ENCODE peak calls at places on chromosomes 12 and 14, in four cellular contexts. One of them, this sample, is unnamed.

GRCh38 chr12:69074559-69075349 is 141.8 kb upstream of the CPM start:
- DNase-seq in Panc1: no peak
- DNase-seq in cardiac fibroblast: no peak
- DNase-seq in B cell: no peak
- DNase-seq in this sample: no peak

GRCh38 chr14:24741871-24742270 is 107.9 kb upstream of the GZMB start:
- DNase-seq in Panc1: no peak
- DNase-seq in cardiac fibroblast: peak; percentile 47
- DNase-seq in B cell: no peak
- DNase-seq in this sample: peak; percentile 55

GRCh38 chr12:753401-754237 is 1.2 kb downstream of the WNK1 start:
- DNase-seq in Panc1: no peak
- DNase-seq in cardiac fibroblast: peak; percentile 25
- DNase-seq in B cell: peak; percentile 49
- DNase-seq in this sample: no peak

GRCh38 chr14:32507029-32507984 is 178.2 kb downstream of the AKAP6 start:
- DNase-seq in Panc1: no peak
- DNase-seq in cardiac fibroblast: peak; percentile 88
- DNase-seq in B cell: no peak
- DNase-seq in this sample: peak; percentile 76

GRCh38 chr12:45989277-45989856 is 1.0 kb downstream of the SCAF11 start:
- DNase-seq in Panc1: no peak
- DNase-seq in cardiac fibroblast: peak; percentile 52
- DNase-seq in B cell: peak; percentile 67
- DNase-seq in this sample: peak; percentile 39

GRCh38 chr12:124217508-124217981 is 77.3 kb upstream of the RFLNA start:
- DNase-seq in Panc1: no peak
- DNase-seq in cardiac fibroblast: no peak
- DNase-seq in B cell: no peak
- DNase-seq in this sample: no peak

GRCh38 chr14:89378119-89378518 is 38.9 kb downstream of the FOXN3 start:
- DNase-seq in Panc1: no peak
- DNase-seq in cardiac fibroblast: peak; percentile 86
- DNase-seq in B cell: no peak
- DNase-seq in this sample: no peak

GRCh38 chr14:35158951-35159653 is 36.8 kb downstream of the PRORP start:
- DNase-seq in Panc1: no peak
- DNase-seq in cardiac fibroblast: no peak
- DNase-seq in B cell: no peak
- DNase-seq in this sample: no peak

GRCh38 chr12:54371328-54372112 is 7.2 kb upstream of the GPR84 start:
- DNase-seq in Panc1: no peak
- DNase-seq in cardiac fibroblast: no peak
- DNase-seq in B cell: no peak
- DNase-seq in this sample: no peak

GRCh38 chr12:78898416-78898815 is 33.8 kb downstream of the SYT1 start:
- DNase-seq in Panc1: no peak
- DNase-seq in cardiac fibroblast: peak; percentile 53
- DNase-seq in B cell: no peak
- DNase-seq in this sample: no peak

GRCh38 chr12:121278450-121279375 is 17.8 kb downstream of the CAMKK2 start:
- DNase-seq in Panc1: no peak
- DNase-seq in cardiac fibroblast: peak; percentile 35
- DNase-seq in B cell: no peak
- DNase-seq in this sample: no peak

GRCh38 chr12:30862486-30862885 is 64.1 kb upstream of the TSPAN11 start:
- DNase-seq in Panc1: no peak
- DNase-seq in cardiac fibroblast: peak; percentile 81
- DNase-seq in B cell: no peak
- DNase-seq in this sample: no peak

GRCh38 chr12:110935588-110935987 is 15.2 kb upstream of the MYL2 start:
- DNase-seq in Panc1: no peak
- DNase-seq in cardiac fibroblast: no peak
- DNase-seq in B cell: no peak
- DNase-seq in this sample: no peak
- TF ChIP-seq CTCF in Panc1: no peak
- TF ChIP-seq CTCF in cardiac fibroblast: no peak
- TF ChIP-seq CTCF in B cell: no peak
- TF ChIP-seq CTCF in this sample: no peak

GRCh38 chr12:49580572-49581535 is 12.9 kb upstream of the MCRS1 start:
- DNase-seq in Panc1: peak; percentile 27
- DNase-seq in cardiac fibroblast: peak; percentile 79
- DNase-seq in B cell: peak; percentile 64
- DNase-seq in this sample: peak; percentile 80
- TF ChIP-seq CTCF in Panc1: peak; percentile 92
- TF ChIP-seq CTCF in cardiac fibroblast: peak; percentile 94
- TF ChIP-seq CTCF in B cell: peak; percentile 70
- TF ChIP-seq CTCF in this sample: peak; percentile 85

DNA sequence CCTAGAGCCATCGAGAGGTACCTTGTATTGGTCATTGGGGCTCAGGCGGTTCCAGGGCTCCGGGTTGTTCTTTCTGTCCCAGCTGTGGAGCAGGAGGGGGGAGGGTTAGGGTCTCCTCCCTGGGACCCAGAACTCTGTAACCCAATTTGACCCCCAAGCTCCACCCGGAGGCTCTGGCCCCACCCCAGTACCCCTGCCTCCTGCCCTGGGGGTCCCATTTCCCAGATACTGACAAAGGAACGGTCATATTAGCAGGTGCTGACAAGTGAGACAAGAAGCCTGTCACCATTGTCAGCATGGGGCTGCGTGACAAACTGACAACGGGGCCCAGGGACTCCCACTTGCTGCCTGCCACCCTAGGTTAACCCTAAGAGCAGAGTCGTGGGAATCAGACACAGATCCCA is 6.2 kb downstream of the SHMT2 start:
- DNase-seq in Panc1: no peak
- DNase-seq in cardiac fibroblast: no peak
- DNase-seq in B cell: no peak
- DNase-seq in this sample: no peak
- TF ChIP-seq CTCF in Panc1: no peak
- TF ChIP-seq CTCF in cardiac fibroblast: no peak
- TF ChIP-seq CTCF in B cell: no peak
- TF ChIP-seq CTCF in this sample: no peak

DNA sequence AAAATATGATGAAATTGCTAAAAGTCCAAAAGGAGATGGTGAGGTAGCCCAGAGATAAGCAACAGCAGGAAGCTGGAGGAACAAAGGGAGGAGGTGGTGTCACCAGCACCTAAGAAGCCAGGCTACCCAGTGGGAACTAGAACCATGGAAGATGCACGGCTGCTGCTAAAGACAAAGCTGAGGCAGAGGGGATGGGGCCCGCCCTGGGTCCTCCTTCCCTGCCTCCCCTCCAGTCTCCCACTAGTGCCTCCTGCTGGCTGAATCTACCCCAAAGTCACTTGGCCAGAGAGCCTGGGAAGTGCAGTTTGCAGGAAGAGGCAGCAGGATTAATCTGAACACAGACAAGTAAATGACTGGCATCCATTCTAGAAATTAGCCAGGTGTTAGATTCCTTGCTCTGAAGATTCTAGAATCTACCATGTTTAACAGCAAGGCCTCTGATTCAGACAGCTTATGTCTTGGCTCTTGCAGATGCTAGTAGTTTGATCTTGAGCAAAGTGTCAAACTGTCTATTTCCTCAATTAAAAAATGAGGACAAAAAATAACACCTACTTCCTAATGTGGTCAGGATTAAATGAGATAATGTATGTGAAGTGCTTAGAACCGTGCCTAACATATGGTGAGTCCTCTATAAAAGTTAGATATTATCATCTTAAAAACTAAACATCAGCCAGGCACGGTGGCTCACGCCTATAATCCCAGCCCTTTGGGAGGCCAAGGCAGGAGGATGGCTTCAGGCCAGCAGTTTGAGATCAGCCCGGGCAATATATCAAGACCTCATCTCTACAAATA is 5.9 kb upstream of the LRP10 start:
- DNase-seq in Panc1: no peak
- DNase-seq in cardiac fibroblast: no peak
- DNase-seq in B cell: no peak
- DNase-seq in this sample: no peak
- TF ChIP-seq CTCF in Panc1: peak; percentile 12
- TF ChIP-seq CTCF in cardiac fibroblast: peak; percentile 41
- TF ChIP-seq CTCF in B cell: no peak
- TF ChIP-seq CTCF in this sample: peak; percentile 62

DNA sequence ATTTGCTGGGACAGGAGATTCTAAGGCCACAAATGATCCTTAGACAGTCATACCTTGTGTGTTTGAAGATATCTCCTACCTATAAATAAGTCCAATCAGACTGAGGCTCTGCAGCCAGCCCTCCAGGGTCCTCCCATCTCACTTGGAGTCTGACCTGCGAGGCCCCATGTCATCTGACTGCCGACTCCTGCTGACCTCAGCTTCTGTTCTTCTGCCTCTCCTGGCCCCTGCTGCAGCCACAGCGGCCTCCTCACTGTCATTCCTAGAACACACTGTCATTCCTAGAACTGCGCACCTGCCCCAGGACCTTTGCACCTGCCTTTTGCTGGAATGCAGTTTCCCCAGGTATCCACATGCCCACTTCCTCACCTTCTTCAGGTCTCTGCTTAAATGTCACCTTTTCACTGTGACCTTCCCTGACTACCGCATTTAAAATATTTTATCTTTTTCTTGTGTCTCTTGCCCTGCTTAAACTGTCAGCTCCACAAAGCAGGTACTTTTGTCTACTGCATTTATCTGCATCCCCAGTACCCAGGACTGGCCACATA is 56.5 kb upstream of the RIN3 start:
- DNase-seq in Panc1: no peak
- DNase-seq in cardiac fibroblast: no peak
- DNase-seq in B cell: no peak
- DNase-seq in this sample: no peak
- TF ChIP-seq CTCF in Panc1: peak; percentile 47
- TF ChIP-seq CTCF in cardiac fibroblast: no peak
- TF ChIP-seq CTCF in B cell: no peak
- TF ChIP-seq CTCF in this sample: peak; percentile 29

GRCh38 chr14:61455351-61455750 is 134.0 kb downstream of the PRKCH start:
- DNase-seq in Panc1: no peak
- DNase-seq in cardiac fibroblast: no peak
- DNase-seq in B cell: no peak
- DNase-seq in this sample: no peak

GRCh38 chr14:61453103-61453767 is 131.9 kb downstream of the PRKCH start:
- DNase-seq in Panc1: no peak
- DNase-seq in cardiac fibroblast: no peak
- DNase-seq in B cell: no peak
- DNase-seq in this sample: no peak

GRCh38 chr14:61456720-61457119 is 135.3 kb downstream of the PRKCH start:
- DNase-seq in Panc1: no peak
- DNase-seq in cardiac fibroblast: peak; percentile 90
- DNase-seq in B cell: peak; percentile 90
- DNase-seq in this sample: peak; percentile 48

GRCh38 chr14:61452452-61452851 is 131.1 kb downstream of the PRKCH start:
- DNase-seq in Panc1: no peak
- DNase-seq in cardiac fibroblast: no peak
- DNase-seq in B cell: no peak
- DNase-seq in this sample: no peak

DNA sequence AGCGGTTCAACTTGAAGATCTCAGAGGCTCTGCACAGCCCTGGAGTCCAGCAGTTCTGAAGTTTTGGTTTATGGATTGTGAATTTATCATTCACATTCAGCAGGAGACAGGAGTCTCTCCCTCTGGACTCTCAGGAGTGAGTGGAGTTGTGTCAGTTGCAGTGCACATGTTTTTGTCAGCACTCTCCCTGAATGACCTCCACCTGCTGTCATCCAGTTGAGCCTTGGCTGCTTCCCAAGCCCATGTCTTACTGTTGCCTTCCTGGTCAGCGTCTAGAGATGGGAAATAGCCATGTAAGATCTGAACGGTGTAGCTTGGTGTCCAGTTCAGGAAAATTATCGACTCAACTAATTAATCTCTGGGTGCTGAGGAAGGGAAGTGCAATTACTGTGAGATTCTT is 133.2 kb downstream of the PRKCH start:
- DNase-seq in Panc1: no peak
- DNase-seq in cardiac fibroblast: no peak
- DNase-seq in B cell: no peak
- DNase-seq in this sample: no peak
- TF ChIP-seq CTCF in Panc1: no peak
- TF ChIP-seq CTCF in cardiac fibroblast: no peak
- TF ChIP-seq CTCF in B cell: no peak
- TF ChIP-seq CTCF in this sample: no peak

GRCh38 chr12:52214421-52214802 is 18.6 kb upstream of the KRT7 start:
- DNase-seq in Panc1: no peak
- DNase-seq in cardiac fibroblast: no peak
- DNase-seq in B cell: no peak
- DNase-seq in this sample: no peak
- TF ChIP-seq CTCF in Panc1: peak; percentile 27
- TF ChIP-seq CTCF in cardiac fibroblast: no peak
- TF ChIP-seq CTCF in B cell: no peak
- TF ChIP-seq CTCF in this sample: peak; percentile 28

GRCh38 chr14:99522457-99522891 is 41.3 kb downstream of the CCNK start:
- DNase-seq in Panc1: no peak
- DNase-seq in cardiac fibroblast: peak; percentile 60
- DNase-seq in B cell: no peak
- DNase-seq in this sample: peak; percentile 56
- TF ChIP-seq CTCF in Panc1: no peak
- TF ChIP-seq CTCF in cardiac fibroblast: no peak
- TF ChIP-seq CTCF in B cell: no peak
- TF ChIP-seq CTCF in this sample: no peak